ENCODE peak calls at places on chromosomes 7 and 10, in four cellular contexts. Z is K562, R is HCT116, P is HepG2. S is an unnamed sample.

GRCh38 chr10:129033790-129034272 is 433.2 kb upstream of the MGMT start:
- DNase-seq in P (no peak), R (no peak), Z (peak; percentile 68), S (no peak)

GRCh38 chr10:22713853-22714523 is 390 bp downstream of the PIP4K2A start:
- DNase-seq in R (no peak), P (no peak), Z (peak; percentile 56), S (no peak)

GRCh38 chr7:50166997-50167961 is 74.2 kb upstream of the ZPBP start:
- DNase-seq in P (no peak), R (no peak), Z (no peak), S (no peak)

GRCh38 chr10:95814011-95814727 is 58.2 kb downstream of the ENTPD1 start:
- DNase-seq in Z (no peak), R (no peak), P (peak; percentile 76), S (no peak)

GRCh38 chr10:13233358-13233757 is 816 bp downstream of the UCMA start:
- DNase-seq in R (no peak), P (no peak), Z (no peak), S (no peak)

GRCh38 chr7:50309736-50310135 is 5.2 kb downstream of the IKZF1 start:
- DNase-seq in P (no peak), R (no peak), Z (no peak), S (no peak)

GRCh38 chr7:9657257-9657656 is 1223.8 kb downstream of the NXPH1 start:
- DNase-seq in Z (no peak), P (no peak), R (no peak), S (no peak)

GRCh38 chr10:67788028-67788886 is 49.7 kb downstream of the DNAJC12 start:
- DNase-seq in P (peak; percentile 42), Z (peak; percentile 88), R (peak; percentile 42), S (peak; percentile 24)

GRCh38 chr7:144834516-144835165 is 1.2 kb downstream of the TPK1 start:
- DNase-seq in P (no peak), Z (peak; percentile 49), R (no peak), S (no peak)

GRCh38 chr7:157193274-157193673 is 54.5 kb downstream of the UBE3C start:
- DNase-seq in Z (no peak), P (peak; percentile 25), R (no peak), S (no peak)

GRCh38 chr10:62514079-62514693 is 140.0 kb downstream of the ZNF365 start:
- DNase-seq in R (no peak), Z (no peak), P (no peak), S (no peak)

GRCh38 chr10:62511238-62511637 is 137.1 kb downstream of the ZNF365 start:
- DNase-seq in Z (no peak), R (no peak), P (no peak), S (no peak)

GRCh38 chr10:62506371-62506770 is 132.2 kb downstream of the ZNF365 start:
- DNase-seq in Z (no peak), R (no peak), P (no peak), S (no peak)

GRCh38 chr10:62512732-62513475 is 138.7 kb downstream of the ZNF365 start:
- DNase-seq in P (no peak), R (no peak), Z (no peak), S (no peak)

DNA sequence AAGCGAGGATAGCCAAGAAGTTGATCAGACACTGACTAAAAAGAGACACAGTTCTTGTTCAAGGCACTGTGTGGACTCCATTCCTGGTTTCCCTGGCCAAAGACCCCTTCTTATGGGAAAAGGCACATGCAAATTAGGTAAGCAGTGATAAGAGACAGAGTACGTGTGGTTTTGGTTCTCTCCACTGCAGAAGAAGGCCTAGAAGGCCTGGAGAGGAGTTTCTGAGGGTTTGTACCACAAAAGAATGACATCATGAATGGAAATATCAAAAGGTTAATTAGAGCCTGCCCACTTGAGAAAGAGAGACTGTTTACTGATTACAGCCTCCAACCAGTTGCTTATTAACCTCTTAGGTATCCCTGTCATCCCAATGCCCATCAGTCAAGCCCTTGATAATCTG is 137.5 kb downstream of the ZNF365 start:
- DNase-seq in P (no peak), Z (no peak), R (no peak), S (no peak)
- TF ChIP-seq TCF7L2 in P (no peak), Z (no peak), R (no peak), S (no peak)

GRCh38 chr7:115561341-115562110 is 469.0 kb downstream of the TFEC start:
- DNase-seq in R (no peak), P (no peak), Z (no peak), S (no peak)
- TF ChIP-seq CTCF in R (no peak), P (no peak), Z (no peak), S (no peak)

DNA sequence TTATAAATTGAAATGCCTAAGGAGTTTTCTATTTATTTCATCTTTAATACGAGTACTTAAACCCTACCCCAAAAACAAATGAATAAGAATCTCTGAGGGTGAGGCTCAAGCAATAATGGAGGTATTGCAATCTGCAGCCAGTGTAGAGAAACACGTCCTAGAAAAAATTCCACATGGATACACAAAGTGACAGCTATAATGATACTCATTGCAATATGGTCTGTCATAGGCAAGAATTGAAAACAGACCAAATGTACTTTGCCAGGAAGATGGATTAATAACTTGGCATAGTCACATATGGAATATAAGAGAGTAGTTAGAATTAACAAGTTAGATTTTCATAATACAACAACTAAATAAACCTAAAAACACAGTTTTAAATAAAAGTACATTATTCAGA is 440.1 kb upstream of the STEAP1 start:
- DNase-seq in Z (no peak), R (no peak), P (no peak), S (no peak)
- TF ChIP-seq POLR2AphosphoS5 in Z (no peak), R (no peak), P (no peak), S (no peak)

DNA sequence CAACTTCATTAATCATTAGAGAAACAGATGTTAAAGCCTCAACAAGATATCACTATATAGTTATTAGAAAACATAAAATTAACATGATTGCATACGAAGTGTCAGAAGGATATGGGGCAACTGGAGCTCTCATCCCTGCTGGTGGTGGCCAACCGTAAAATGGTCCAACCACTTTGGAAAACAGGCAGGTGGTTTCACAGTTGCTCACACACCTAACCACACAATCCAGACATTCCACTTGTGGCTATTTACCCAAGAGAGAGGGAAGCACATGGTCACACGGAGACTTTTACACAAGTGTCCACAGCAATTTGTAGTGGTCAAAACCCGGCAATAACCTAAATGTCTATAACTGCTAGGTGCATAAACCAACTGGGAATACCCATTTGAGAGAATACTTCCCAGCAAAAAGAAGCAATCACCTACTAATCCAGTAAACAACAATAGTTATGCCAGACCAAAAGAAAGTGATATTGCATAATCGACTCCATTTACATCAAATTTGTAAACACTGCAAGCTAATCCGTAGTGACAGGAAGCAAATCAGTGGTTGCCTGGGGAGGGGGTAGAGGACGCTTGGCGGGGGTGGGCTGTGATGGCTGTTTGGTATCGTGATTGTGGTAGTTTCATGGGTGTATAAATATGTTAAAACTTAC is 91.8 kb downstream of the LARP4B start:
- DNase-seq in R (no peak), P (no peak), Z (no peak), S (no peak)
- TF ChIP-seq TCF7L2 in R (no peak), P (no peak), Z (no peak), S (no peak)

GRCh38 chr10:43772191-43772590 is 123.5 kb upstream of the ZNF32 start:
- DNase-seq in Z (no peak), P (no peak), R (no peak), S (no peak)
- TF ChIP-seq CTCF in Z (no peak), P (no peak), R (no peak), S (no peak)

S was measured in Panc1.